ENCODE peak calls at places on chromosome 19, in four cellular contexts. P is fibroblast of the aortic adventitia, N is thoracic aorta, Q is tibial nerve. L is an unnamed sample.

GRCh38 chr19:23404676-23405075 is 9.4 kb upstream of the ZNF91 start:
- DNase-seq in N (no peak), P (no peak), Q (no peak), L (no peak)

GRCh38 chr19:39372047-39372802 is 18.7 kb downstream of the PAF1 start:
- DNase-seq in N (peak), Q (peak), P (peak), L (peak)

GRCh38 chr19:1822210-1822609 is 10.1 kb upstream of the ATP8B3 start:
- DNase-seq in N (no peak), Q (no peak), P (no peak), L (no peak)

GRCh38 chr19:6616011-6616410 is 25.1 kb upstream of the CD70 start:
- DNase-seq in Q (no peak), P (peak), N (no peak), L (peak)

GRCh38 chr19:16266586-16266942 is 58.1 kb upstream of the KLF2 start:
- DNase-seq in P (no peak), Q (no peak), N (no peak), L (no peak)

GRCh38 chr19:54430306-54431254 is 15.3 kb downstream of the TTYH1 start:
- DNase-seq in P (no peak), Q (no peak), N (no peak), L (no peak)

GRCh38 chr19:38734426-38735256 is 9.6 kb downstream of the CAPN12 start:
- DNase-seq in Q (no peak), P (no peak), N (no peak), L (no peak)

GRCh38 chr19:4103073-4103418 is 20.9 kb downstream of the MAP2K2 start:
- DNase-seq in Q (no peak), P (no peak), N (no peak), L (no peak)

GRCh38 chr19:1765182-1765903 is 12.0 kb downstream of the ONECUT3 start:
- DNase-seq in P (no peak), N (no peak), Q (no peak), L (no peak)

GRCh38 chr19:39212377-39212742 is 8.3 kb upstream of the SYCN start:
- DNase-seq in Q (no peak), P (peak), N (no peak), L (peak)

GRCh38 chr19:10283301-10283733 is 3.4 kb upstream of the ICAM4 start:
- DNase-seq in N (no peak), P (no peak), Q (no peak), L (no peak)

GRCh38 chr19:658916-659839 is 3.8 kb downstream of the RNF126 start:
- DNase-seq in N (no peak), P (peak), Q (no peak), L (no peak)

GRCh38 chr19:10701955-10702307 is 692 bp downstream of the QTRT1 start:
- DNase-seq in Q (no peak), N (no peak), P (no peak), L (no peak)

GRCh38 chr19:12884926-12885748 is 1.9 kb downstream of the KLF1 start:
- DNase-seq in P (peak), Q (no peak), N (no peak), L (no peak)
- H3K4me3 ChIP-seq in P (peak), Q (peak), N (peak), L (no peak)

DNA sequence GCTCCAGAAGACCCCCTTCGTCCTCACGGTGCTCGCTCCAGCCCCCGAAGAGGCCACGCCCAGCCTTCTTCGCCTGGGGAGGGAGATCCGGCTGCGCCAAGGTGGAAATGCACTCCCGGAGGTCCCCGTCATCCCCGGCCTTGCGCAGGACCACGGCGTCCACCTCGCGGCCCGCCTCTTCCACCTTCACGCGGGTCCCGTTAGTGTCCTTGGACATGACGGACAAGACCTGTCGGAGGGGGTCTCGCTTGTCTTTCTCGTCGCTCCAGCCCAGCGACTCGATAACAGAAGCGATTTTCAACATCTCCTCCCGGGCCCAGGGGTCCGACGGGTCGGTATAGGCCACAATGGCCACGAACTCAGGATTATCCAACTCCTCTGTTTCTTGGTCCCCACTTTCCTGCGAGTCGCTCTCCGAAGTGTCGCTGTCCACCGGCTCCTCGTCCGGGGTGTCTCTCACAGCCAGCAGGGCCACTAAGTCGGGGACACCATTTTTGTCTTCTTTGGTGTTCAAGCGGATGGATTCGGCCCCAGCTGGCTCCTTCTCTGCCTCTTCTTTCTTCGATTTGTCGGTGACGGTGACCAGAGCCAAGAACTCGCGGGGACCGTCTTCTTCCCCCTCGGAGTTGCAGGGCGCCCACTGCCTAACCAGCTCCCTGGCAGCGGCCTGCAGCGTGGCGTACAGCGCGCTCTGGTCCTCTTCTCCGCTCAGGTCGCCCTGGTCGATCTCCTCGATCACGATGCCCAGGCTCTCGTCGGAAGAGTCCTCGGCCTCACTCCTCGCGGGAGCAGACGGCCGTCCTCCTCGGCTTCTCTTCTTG is 1.3 kb downstream of the PNMA8B start:
- DNase-seq in N (no peak), P (no peak), Q (no peak), L (no peak)
- H3K4me3 ChIP-seq in N (peak), P (no peak), Q (peak), L (no peak)

DNA sequence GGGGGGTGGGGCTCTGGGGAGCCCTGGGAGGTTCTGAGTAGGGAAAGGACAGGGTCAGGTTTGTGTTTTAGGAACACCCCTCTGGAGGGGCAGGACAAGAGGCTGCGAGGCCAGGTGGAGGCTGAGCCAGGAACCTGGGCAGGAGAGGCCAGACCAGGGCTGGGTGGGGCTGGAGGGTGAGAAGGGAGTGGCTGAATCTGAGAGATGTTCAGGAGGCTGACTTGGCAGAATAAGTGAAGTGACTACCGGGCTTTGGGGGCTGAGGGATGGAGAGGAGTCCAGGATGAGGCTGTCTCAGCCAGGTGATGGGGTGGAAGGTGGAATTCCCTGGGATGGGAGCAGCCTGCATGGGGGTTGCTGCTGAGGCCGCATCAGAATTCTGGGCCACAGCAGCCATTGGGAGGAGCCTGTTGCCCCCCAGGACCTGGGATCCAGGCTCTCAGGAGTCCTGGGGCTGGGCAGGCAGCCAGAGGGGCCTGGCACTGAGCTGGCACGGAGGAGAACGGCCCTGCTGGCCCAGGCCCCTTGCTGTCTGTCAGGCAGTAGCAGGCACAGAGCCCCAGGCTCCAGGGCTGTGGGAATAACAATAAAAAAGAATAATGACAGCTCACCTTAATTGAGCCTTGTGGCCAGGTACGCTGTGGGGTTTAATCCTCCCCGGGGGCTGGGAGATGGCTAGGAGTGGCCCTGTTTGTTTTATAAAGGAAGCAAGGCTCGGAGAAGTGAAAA is 3.3 kb downstream of the PPP5C start:
- DNase-seq in Q (no peak), N (no peak), P (no peak), L (no peak)
- H3K4me3 ChIP-seq in Q (no peak), N (peak), P (no peak), L (no peak)

DNA sequence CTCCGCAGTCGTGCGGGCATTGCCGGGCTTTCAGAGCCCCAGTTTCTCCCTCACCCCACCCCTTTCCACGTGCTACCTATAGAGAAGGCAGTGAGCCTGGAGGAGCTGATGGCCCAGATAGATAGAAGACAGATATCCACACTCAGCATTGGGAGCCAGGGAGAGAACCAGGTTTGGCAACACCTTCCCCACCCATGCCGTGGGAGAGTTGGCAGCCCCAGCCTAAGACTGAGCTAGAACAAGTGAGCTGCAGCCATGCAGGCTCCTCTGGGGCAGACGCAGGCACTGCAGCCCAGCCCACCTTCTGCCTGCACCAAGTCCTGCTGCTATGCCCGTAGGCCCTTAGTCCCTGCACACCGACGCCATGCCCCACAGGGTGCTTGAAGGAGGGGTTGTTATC is 10.3 kb upstream of the KRTDAP start:
- DNase-seq in N (no peak), Q (no peak), P (no peak), L (no peak)
- H3K4me3 ChIP-seq in N (no peak), Q (no peak), P (no peak), L (no peak)

L was measured in MG63.